ENCODE peak calls at places on chromosomes 13 and 19, in four cellular contexts. One of them, this sample, is unnamed.

GRCh38 chr19:33390908-33391630 is 17.6 kb downstream of the CEBPG start:
- DNase-seq in K562: no peak
- DNase-seq in H1: no peak
- DNase-seq in HepG2: no peak
- DNase-seq in this sample: no peak

GRCh38 chr19:10339380-10339960 is at the start of gene ICAM3:
- DNase-seq in HepG2: no peak
- DNase-seq in H1: peak
- DNase-seq in K562: no peak
- DNase-seq in this sample: no peak

GRCh38 chr19:5148794-5149190 is 179.9 kb downstream of the KDM4B start:
- DNase-seq in HepG2: no peak
- DNase-seq in H1: peak
- DNase-seq in K562: no peak
- DNase-seq in this sample: no peak

GRCh38 chr19:3387645-3388589 is 21.5 kb downstream of the NFIC start:
- DNase-seq in HepG2: no peak
- DNase-seq in H1: no peak
- DNase-seq in K562: no peak
- DNase-seq in this sample: peak

GRCh38 chr19:13748169-13748884 is 16.0 kb upstream of the MRI1 start:
- DNase-seq in HepG2: no peak
- DNase-seq in K562: no peak
- DNase-seq in H1: peak
- DNase-seq in this sample: peak

GRCh38 chr19:38744298-38744681 is at the start of gene CAPN12:
- DNase-seq in H1: no peak
- DNase-seq in K562: no peak
- DNase-seq in HepG2: no peak
- DNase-seq in this sample: no peak

GRCh38 chr13:102400619-102401125 is 1.2 kb downstream of the FGF14 start:
- DNase-seq in K562: no peak
- DNase-seq in H1: no peak
- DNase-seq in HepG2: no peak
- DNase-seq in this sample: no peak

GRCh38 chr13:29435125-29435911 is 160.2 kb downstream of the SLC7A1 start:
- DNase-seq in H1: no peak
- DNase-seq in HepG2: no peak
- DNase-seq in K562: no peak
- DNase-seq in this sample: peak

GRCh38 chr13:50831510-50831909 is 12.0 kb downstream of the DLEU7 start:
- DNase-seq in HepG2: no peak
- DNase-seq in H1: no peak
- DNase-seq in K562: no peak
- DNase-seq in this sample: no peak

GRCh38 chr19:10268077-10268476 is 2.8 kb upstream of the ICAM1 start:
- DNase-seq in K562: no peak
- DNase-seq in HepG2: no peak
- DNase-seq in H1: no peak
- DNase-seq in this sample: no peak

GRCh38 chr19:7386308-7386707 is 37.6 kb downstream of the ARHGEF18 start:
- DNase-seq in H1: no peak
- DNase-seq in HepG2: no peak
- DNase-seq in K562: no peak
- DNase-seq in this sample: no peak

GRCh38 chr13:78606471-78607408 is 3.4 kb upstream of the POU4F1 start:
- DNase-seq in HepG2: no peak
- DNase-seq in K562: no peak
- DNase-seq in H1: peak
- DNase-seq in this sample: no peak

GRCh38 chr13:110812111-110812868 is 98.8 kb downstream of the ING1 start:
- DNase-seq in HepG2: no peak
- DNase-seq in K562: no peak
- DNase-seq in H1: peak
- DNase-seq in this sample: no peak

GRCh38 chr19:55678121-55678671 is 3.2 kb downstream of the EPN1 start:
- DNase-seq in H1: no peak
- DNase-seq in K562: no peak
- DNase-seq in HepG2: no peak
- DNase-seq in this sample: no peak

GRCh38 chr19:57613941-57614743 is at the start of gene ZNF134:
- DNase-seq in H1: peak
- DNase-seq in K562: peak
- DNase-seq in HepG2: peak
- DNase-seq in this sample: peak

GRCh38 chr19:48419158-48419920 is 25.9 kb downstream of the GRIN2D start:
- DNase-seq in HepG2: no peak
- DNase-seq in H1: peak
- DNase-seq in K562: peak
- DNase-seq in this sample: peak

GRCh38 chr13:32538234-32538620 is 368 bp downstream of the N4BP2L2 start:
- DNase-seq in HepG2: peak
- DNase-seq in K562: peak
- DNase-seq in H1: peak
- DNase-seq in this sample: peak

GRCh38 chr13:32940601-32941000 is 75.6 kb upstream of the KL start:
- DNase-seq in HepG2: no peak
- DNase-seq in H1: no peak
- DNase-seq in K562: no peak
- DNase-seq in this sample: peak

GRCh38 chr19:23384858-23385257 is 10.4 kb downstream of the ZNF91 start:
- DNase-seq in HepG2: no peak
- DNase-seq in K562: no peak
- DNase-seq in H1: no peak
- DNase-seq in this sample: no peak

GRCh38 chr13:27924529-27925141 is 4.8 kb downstream of the PDX1 start:
- DNase-seq in H1: peak
- DNase-seq in HepG2: no peak
- DNase-seq in K562: no peak
- DNase-seq in this sample: no peak

GRCh38 chr19:16462757-16463250 is 9.0 kb downstream of the EPS15L1 start:
- DNase-seq in K562: no peak
- DNase-seq in H1: no peak
- DNase-seq in HepG2: no peak
- DNase-seq in this sample: peak

GRCh38 chr13:34250151-34250550 is 432.2 kb downstream of the RFC3 start:
- DNase-seq in H1: no peak
- DNase-seq in K562: no peak
- DNase-seq in HepG2: no peak
- DNase-seq in this sample: no peak

GRCh38 chr19:34411216-34411615 is 7.0 kb downstream of the PDCD2L start:
- DNase-seq in HepG2: no peak
- DNase-seq in H1: no peak
- DNase-seq in K562: no peak
- DNase-seq in this sample: no peak

GRCh38 chr13:78586706-78587105 is 16.6 kb downstream of the POU4F1 start:
- DNase-seq in H1: peak
- DNase-seq in K562: peak
- DNase-seq in HepG2: no peak
- DNase-seq in this sample: no peak

GRCh38 chr19:6723108-6723618 is 2.7 kb upstream of the C3 start:
- DNase-seq in K562: no peak
- DNase-seq in H1: no peak
- DNase-seq in HepG2: peak
- DNase-seq in this sample: peak

GRCh38 chr13:95624020-95624419 is 20.5 kb downstream of the DZIP1 start:
- DNase-seq in K562: peak
- DNase-seq in H1: peak
- DNase-seq in HepG2: peak
- DNase-seq in this sample: peak

GRCh38 chr19:28401739-28402138 is 811.2 kb downstream of the UQCRFS1 start:
- DNase-seq in K562: no peak
- DNase-seq in HepG2: no peak
- DNase-seq in H1: no peak
- DNase-seq in this sample: no peak

GRCh38 chr19:40252395-40252794 is 25.9 kb upstream of the CCNP start:
- DNase-seq in K562: no peak
- DNase-seq in H1: no peak
- DNase-seq in HepG2: no peak
- DNase-seq in this sample: no peak

GRCh38 chr19:33464733-33465115 is 56.9 kb downstream of the PEPD start:
- DNase-seq in H1: no peak
- DNase-seq in HepG2: no peak
- DNase-seq in K562: no peak
- DNase-seq in this sample: no peak

GRCh38 chr19:30003862-30004261 is 61.8 kb downstream of the URI1 start:
- DNase-seq in K562: no peak
- DNase-seq in HepG2: no peak
- DNase-seq in H1: no peak
- DNase-seq in this sample: no peak

GRCh38 chr19:4911314-4911713 is 2.0 kb downstream of the UHRF1 start:
- DNase-seq in H1: no peak
- DNase-seq in K562: no peak
- DNase-seq in HepG2: no peak
- DNase-seq in this sample: peak

GRCh38 chr13:64935441-64935840 is 2294.7 kb downstream of the PCDH9 start:
- DNase-seq in K562: no peak
- DNase-seq in HepG2: no peak
- DNase-seq in H1: no peak
- DNase-seq in this sample: no peak

GRCh38 chr13:32432856-32433255 is 4.9 kb upstream of the N4BP2L1 start:
- DNase-seq in HepG2: peak
- DNase-seq in K562: no peak
- DNase-seq in H1: no peak
- DNase-seq in this sample: no peak

GRCh38 chr13:19978830-19979437 is 20.4 kb downstream of the ZMYM2 start:
- DNase-seq in HepG2: no peak
- DNase-seq in H1: no peak
- DNase-seq in K562: no peak
- DNase-seq in this sample: no peak

GRCh38 chr13:19985219-19985556 is 26.7 kb downstream of the ZMYM2 start:
- DNase-seq in H1: no peak
- DNase-seq in HepG2: no peak
- DNase-seq in K562: no peak
- DNase-seq in this sample: no peak

GRCh38 chr13:19982447-19983043 is 24.0 kb downstream of the ZMYM2 start:
- DNase-seq in K562: no peak
- DNase-seq in HepG2: no peak
- DNase-seq in H1: no peak
- DNase-seq in this sample: no peak

GRCh38 chr13:19981685-19982238 is 23.2 kb downstream of the ZMYM2 start:
- DNase-seq in K562: no peak
- DNase-seq in H1: no peak
- DNase-seq in HepG2: no peak
- DNase-seq in this sample: no peak

GRCh38 chr13:19984430-19985218 is 26.1 kb downstream of the ZMYM2 start:
- DNase-seq in HepG2: peak
- DNase-seq in H1: no peak
- DNase-seq in K562: peak
- DNase-seq in this sample: peak
- H2AFZ ChIP-seq in HepG2: no peak
- H2AFZ ChIP-seq in H1: no peak
- H2AFZ ChIP-seq in K562: no peak
- H2AFZ ChIP-seq in this sample: no peak

GRCh38 chr13:44934724-44935123 is 54.5 kb downstream of the NUFIP1 start:
- DNase-seq in HepG2: no peak
- DNase-seq in H1: no peak
- DNase-seq in K562: no peak
- DNase-seq in this sample: peak
- TF ChIP-seq RAD21 in HepG2: no peak
- TF ChIP-seq RAD21 in H1: no peak
- TF ChIP-seq RAD21 in K562: no peak
- TF ChIP-seq RAD21 in this sample: no peak

GRCh38 chr13:111947876-111948275 is 119.1 kb upstream of the SOX1 start:
- DNase-seq in H1: peak
- DNase-seq in K562: no peak
- DNase-seq in HepG2: no peak
- DNase-seq in this sample: no peak

GRCh38 chr13:111948281-111948680 is 118.7 kb upstream of the SOX1 start:
- DNase-seq in HepG2: no peak
- DNase-seq in K562: no peak
- DNase-seq in H1: peak
- DNase-seq in this sample: no peak

GRCh38 chr13:111946214-111946613 is 120.7 kb upstream of the SOX1 start:
- DNase-seq in HepG2: no peak
- DNase-seq in H1: peak
- DNase-seq in K562: no peak
- DNase-seq in this sample: no peak

GRCh38 chr13:111948811-111949210 is 118.1 kb upstream of the SOX1 start:
- DNase-seq in H1: peak
- DNase-seq in K562: no peak
- DNase-seq in HepG2: no peak
- DNase-seq in this sample: no peak

DNA sequence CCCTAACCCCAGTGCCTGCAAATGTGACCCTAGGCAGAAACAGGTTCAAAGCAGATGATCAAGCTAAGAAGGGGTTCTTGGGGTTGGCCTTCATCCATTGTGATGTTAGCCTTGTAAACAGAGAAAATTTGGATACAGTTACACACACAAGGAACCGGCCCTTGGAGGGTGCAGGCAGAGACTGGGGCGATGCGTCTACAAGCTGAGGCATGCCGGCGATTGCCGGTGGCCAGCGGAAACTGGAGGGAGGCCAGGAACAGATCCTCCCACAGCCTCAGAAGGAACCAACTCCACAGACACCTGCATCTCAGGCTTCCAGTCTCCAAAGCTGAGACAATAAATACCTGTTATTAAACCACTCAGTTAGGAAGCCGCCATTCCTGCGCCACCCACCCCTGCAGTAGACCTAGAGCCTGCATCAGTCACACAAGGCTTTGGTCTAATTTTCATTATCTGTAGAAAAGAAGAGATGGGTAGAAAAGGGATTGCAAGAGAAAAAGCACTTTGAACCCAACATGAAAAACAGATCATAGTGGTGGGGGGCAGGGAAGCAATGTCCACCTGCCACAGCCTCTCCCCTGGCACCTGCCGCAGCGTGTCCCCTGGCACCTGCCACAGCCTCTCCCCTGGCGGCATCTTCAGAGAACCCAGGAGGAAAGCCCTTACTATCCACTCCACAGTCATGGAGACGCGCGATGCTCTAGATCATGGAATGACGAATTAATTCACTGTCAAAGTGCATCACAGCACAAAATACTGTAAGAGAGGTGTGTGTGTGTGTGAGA is 119.7 kb upstream of the SOX1 start:
- DNase-seq in HepG2: no peak
- DNase-seq in H1: peak
- DNase-seq in K562: no peak
- DNase-seq in this sample: no peak
- TF ChIP-seq MAFK in HepG2: no peak
- TF ChIP-seq MAFK in H1: no peak
- TF ChIP-seq MAFK in K562: no peak
- TF ChIP-seq MAFK in this sample: no peak

GRCh38 chr19:35847911-35848310 is 4.4 kb downstream of the NPHS1 start:
- DNase-seq in K562: no peak
- DNase-seq in H1: no peak
- DNase-seq in HepG2: no peak
- DNase-seq in this sample: no peak

GRCh38 chr19:35846038-35846668 is 6.2 kb downstream of the NPHS1 start:
- DNase-seq in H1: peak
- DNase-seq in K562: no peak
- DNase-seq in HepG2: no peak
- DNase-seq in this sample: no peak

GRCh38 chr19:35843676-35844481 is 8.4 kb downstream of the NPHS1 start:
- DNase-seq in HepG2: no peak
- DNase-seq in K562: peak
- DNase-seq in H1: peak
- DNase-seq in this sample: no peak

GRCh38 chr19:35844482-35845214 is 7.7 kb downstream of the NPHS1 start:
- DNase-seq in HepG2: no peak
- DNase-seq in H1: no peak
- DNase-seq in K562: no peak
- DNase-seq in this sample: no peak

GRCh38 chr19:35845215-35846037 is 6.9 kb downstream of the NPHS1 start:
- DNase-seq in HepG2: peak
- DNase-seq in H1: peak
- DNase-seq in K562: peak
- DNase-seq in this sample: no peak
- H2AFZ ChIP-seq in HepG2: no peak
- H2AFZ ChIP-seq in H1: peak
- H2AFZ ChIP-seq in K562: peak
- H2AFZ ChIP-seq in this sample: peak